ENCODE peak calls at places on chromosome 22, in eight cellular contexts. L is HS-5; F is ascending aorta; E is osteocyte; V is HFFc6; O is stimulated activated CD8-positive, alpha-beta memory T cell treated with anti-CD3 and anti-CD28 coated beads, Interleukin-4, amount 100 ng/mL, for 4 hours; N is COLO829; C is omental fat pad. Q is an unnamed sample.

GRCh38 chr22:21701384-21701971 is 34.1 kb downstream of the YPEL1 start:
- DNase-seq in C (no peak), E (no peak), N (no peak), O (no peak), F (no peak), L (no peak), V (no peak), Q (no peak)

GRCh38 chr22:29256606-29257325 is 11.0 kb downstream of the RHBDD3 start:
- DNase-seq in L (no peak), O (no peak), F (no peak), E (peak), N (no peak), V (no peak), C (no peak), Q (no peak)

GRCh38 chr22:45428391-45429385 is 15.2 kb downstream of the RIBC2 start:
- DNase-seq in F (no peak), C (no peak), L (no peak), N (no peak), V (no peak), O (no peak), E (no peak), Q (no peak)

GRCh38 chr22:35554297-35554845 is 13.7 kb downstream of the RASD2 start:
- DNase-seq in L (no peak), V (no peak), F (no peak), C (no peak), E (no peak), O (no peak), N (no peak), Q (no peak)

GRCh38 chr22:32378703-32379272 is 21.1 kb downstream of the RFPL3 start:
- DNase-seq in V (peak), C (no peak), L (no peak), N (peak), E (no peak), F (no peak), O (no peak), Q (no peak)

GRCh38 chr22:40487663-40488249 is 117.4 kb downstream of the SGSM3 start:
- DNase-seq in O (no peak), V (peak), E (no peak), F (no peak), L (no peak), N (peak), C (no peak), Q (no peak)

GRCh38 chr22:50009765-50010675 is 2.5 kb downstream of the IL17REL start:
- DNase-seq in L (no peak), V (no peak), N (no peak), C (no peak), F (no peak), E (peak), O (no peak), Q (no peak)

GRCh38 chr22:19789828-19790227 is 29.2 kb downstream of the TBX1 start:
- DNase-seq in N (no peak), F (no peak), E (no peak), C (no peak), V (no peak), O (no peak), L (no peak), Q (no peak)

GRCh38 chr22:48082284-48082683 is 1319.8 kb downstream of the TBC1D22A start:
- DNase-seq in E (no peak), C (no peak), V (no peak), F (no peak), L (no peak), N (no peak), O (no peak), Q (no peak)

GRCh38 chr22:45083659-45084305 is 74.0 kb upstream of the PHF21B start:
- DNase-seq in N (peak), V (peak), E (no peak), L (peak), F (no peak), O (no peak), C (no peak), Q (no peak)

GRCh38 chr22:41446057-41446501 is 522 bp downstream of the TOB2 start:
- DNase-seq in F (no peak), N (no peak), V (no peak), C (no peak), E (no peak), O (no peak), L (no peak), Q (peak)

GRCh38 chr22:38080847-38081635 is 2.9 kb downstream of the SLC16A8 start:
- DNase-seq in N (no peak), E (no peak), F (no peak), L (peak), O (no peak), C (no peak), V (no peak), Q (no peak)

GRCh38 chr22:33570110-33570509 is 350.2 kb downstream of the LARGE1 start:
- DNase-seq in N (no peak), E (no peak), F (no peak), L (no peak), C (no peak), O (no peak), V (no peak), Q (no peak)

GRCh38 chr22:49204599-49205214 is 623.0 kb downstream of the BRD1 start:
- DNase-seq in O (no peak), F (no peak), N (no peak), V (no peak), L (no peak), E (peak), C (no peak), Q (no peak)

GRCh38 chr22:23800297-23801237 is 13.8 kb downstream of the SMARCB1 start:
- DNase-seq in F (no peak), L (no peak), E (no peak), O (no peak), N (no peak), C (no peak), V (no peak), Q (no peak)

GRCh38 chr22:30386960-30387848 is at the start of gene RNF215:
- DNase-seq in C (peak), V (peak), O (peak), L (no peak), F (no peak), N (peak), E (peak), Q (peak)

GRCh38 chr22:49087163-49087562 is 740.5 kb downstream of the BRD1 start:
- DNase-seq in F (no peak), N (no peak), O (no peak), L (no peak), C (no peak), E (no peak), V (no peak), Q (no peak)

GRCh38 chr22:19042285-19043110 is 79.7 kb downstream of the DGCR2 start:
- DNase-seq in O (no peak), E (no peak), N (no peak), L (no peak), C (no peak), V (no peak), F (no peak), Q (no peak)

GRCh38 chr22:19886605-19887250 is 32.1 kb upstream of the GNB1L start:
- DNase-seq in C (no peak), E (no peak), F (no peak), L (peak), N (no peak), O (no peak), V (peak), Q (peak)

GRCh38 chr22:49046546-49047305 is 780.9 kb downstream of the BRD1 start:
- DNase-seq in V (no peak), C (no peak), N (peak), F (no peak), E (no peak), L (no peak), O (no peak), Q (peak)

GRCh38 chr22:45602824-45603301 is 68.8 kb upstream of the ATXN10 start:
- DNase-seq in O (no peak), L (no peak), V (peak), N (peak), C (no peak), F (no peak), E (no peak), Q (peak)

GRCh38 chr22:44129614-44129976 is 51.1 kb upstream of the PARVG start:
- DNase-seq in E (no peak), F (no peak), O (no peak), V (no peak), N (no peak), L (no peak), C (no peak), Q (no peak)

GRCh38 chr22:38963872-38964271 is 6.5 kb downstream of the APOBEC3A start:
- DNase-seq in F (no peak), V (no peak), C (no peak), L (no peak), O (no peak), N (no peak), E (no peak), Q (peak)

GRCh38 chr22:27680636-27681035 is 120.9 kb downstream of the MN1 start:
- DNase-seq in C (no peak), V (no peak), L (no peak), E (no peak), F (no peak), N (no peak), O (no peak), Q (no peak)

GRCh38 chr22:31056986-31057599 is 24.0 kb upstream of the SMTN start:
- DNase-seq in F (no peak), O (no peak), C (no peak), V (no peak), E (no peak), N (no peak), L (no peak), Q (no peak)

GRCh38 chr22:24688294-24688693 is 85.3 kb downstream of the GGT1 start:
- DNase-seq in E (no peak), O (no peak), N (no peak), C (no peak), F (no peak), V (no peak), L (no peak), Q (no peak)

GRCh38 chr22:24953294-24954113 is 988 bp downstream of the KIAA1671 start:
- DNase-seq in L (no peak), E (no peak), N (no peak), O (no peak), F (no peak), V (no peak), C (no peak), Q (peak)

GRCh38 chr22:41917906-41918791 is 3.3 kb upstream of the SHISA8 start:
- DNase-seq in E (peak), O (no peak), N (peak), V (no peak), C (no peak), L (peak), F (no peak), Q (no peak)